ENCODE peak calls at places on chromosomes 3 and 15, in seven cellular contexts. U is stomach, Z is cardiac muscle cell, A is GM12865, R is bronchial epithelial cell, L is cardiac fibroblast, J is HL-60. I is an unnamed sample.

GRCh38 chr15:94910166-94910565 is 678.8 kb downstream of the MCTP2 start:
- DNase-seq in Z (no peak), L (peak), A (no peak), J (no peak), R (peak), U (no peak), I (no peak)

GRCh38 chr15:41944313-41944940 is 27.9 kb downstream of the EHD4 start:
- DNase-seq in J (no peak), R (peak), L (peak), Z (peak), U (no peak), A (no peak), I (no peak)

GRCh38 chr15:86634146-86634545 is 554.5 kb downstream of the AGBL1 start:
- DNase-seq in R (peak), Z (no peak), U (no peak), A (no peak), L (no peak), J (no peak), I (no peak)

GRCh38 chr15:81313686-81314085 is 10.3 kb downstream of the STARD5 start:
- DNase-seq in U (no peak), A (no peak), R (peak), L (no peak), Z (no peak), J (no peak), I (no peak)

GRCh38 chr3:49553320-49553689 is 972 bp upstream of the BSN start:
- DNase-seq in L (peak), J (no peak), A (no peak), U (no peak), Z (no peak), R (peak), I (no peak)

GRCh38 chr3:78872195-78872594 is 895.6 kb downstream of the ROBO1 start:
- DNase-seq in L (peak), Z (peak), A (no peak), U (no peak), R (no peak), J (no peak), I (no peak)

GRCh38 chr3:88263417-88264116 is 113.8 kb downstream of the C3orf38 start:
- DNase-seq in Z (peak), U (no peak), L (no peak), R (no peak), A (no peak), J (no peak), I (no peak)

GRCh38 chr3:116057403-116058006 is 387.8 kb downstream of the LSAMP start:
- DNase-seq in U (no peak), A (peak), R (no peak), Z (no peak), L (no peak), J (no peak), I (no peak)

GRCh38 chr3:50204052-50204803 is 843 bp upstream of the SLC38A3 start:
- DNase-seq in U (no peak), L (no peak), R (no peak), Z (no peak), A (no peak), J (no peak), I (no peak)

GRCh38 chr3:20142517-20142916 is 43.5 kb downstream of the SGO1 start:
- DNase-seq in Z (no peak), A (no peak), J (no peak), L (no peak), U (no peak), R (no peak), I (no peak)

GRCh38 chr3:20148456-20148855 is 37.5 kb downstream of the SGO1 start:
- DNase-seq in R (no peak), Z (no peak), U (no peak), A (no peak), J (no peak), L (no peak), I (no peak)

GRCh38 chr3:20145874-20146273 is 40.1 kb downstream of the SGO1 start:
- DNase-seq in L (no peak), R (no peak), J (no peak), Z (peak), A (no peak), U (no peak), I (no peak)

GRCh38 chr3:20143519-20143918 is 42.5 kb downstream of the SGO1 start:
- DNase-seq in U (no peak), Z (no peak), R (no peak), J (no peak), L (no peak), A (no peak), I (no peak)

GRCh38 chr3:20147374-20147773 is 38.6 kb downstream of the SGO1 start:
- DNase-seq in R (no peak), L (no peak), A (no peak), Z (no peak), J (no peak), U (no peak), I (no peak)
- TF ChIP-seq CTCF in R (no peak), L (no peak), A (no peak), Z (no peak), J (no peak), U (no peak), I (no peak)

GRCh38 chr3:121490161-121490560 is 55.6 kb downstream of the POLQ start:
- DNase-seq in R (no peak), U (no peak), Z (no peak), J (peak), A (no peak), L (no peak), I (no peak)

GRCh38 chr3:121483290-121483689 is 62.5 kb downstream of the POLQ start:
- DNase-seq in U (no peak), L (peak), R (peak), J (no peak), A (no peak), Z (no peak), I (no peak)

GRCh38 chr3:121493431-121493830 is 52.4 kb downstream of the POLQ start:
- DNase-seq in J (no peak), R (no peak), Z (no peak), A (no peak), U (no peak), L (no peak), I (no peak)

GRCh38 chr3:121491683-121492082 is 54.1 kb downstream of the POLQ start:
- DNase-seq in A (no peak), J (no peak), R (no peak), U (no peak), L (no peak), Z (no peak), I (peak)

GRCh38 chr3:121488628-121489027 is 57.2 kb downstream of the POLQ start:
- DNase-seq in U (no peak), J (no peak), Z (peak), L (peak), R (peak), A (no peak), I (no peak)
- TF ChIP-seq CTCF in U (no peak), J (no peak), Z (peak), L (no peak), R (peak), A (no peak), I (no peak)

GRCh38 chr3:169564883-169565282 is 98.6 kb downstream of the MECOM start:
- DNase-seq in A (no peak), Z (no peak), J (no peak), R (no peak), U (no peak), L (no peak), I (no peak)
- TF ChIP-seq CTCF in A (no peak), Z (peak), J (no peak), R (peak), U (no peak), L (peak), I (no peak)

GRCh38 chr3:154156529-154156928 is 35.3 kb downstream of the ARHGEF26 start:
- DNase-seq in U (no peak), R (no peak), L (no peak), Z (no peak), A (no peak), J (no peak), I (no peak)

GRCh38 chr3:154164387-154164786 is 43.2 kb downstream of the ARHGEF26 start:
- DNase-seq in R (no peak), Z (no peak), U (no peak), L (no peak), J (no peak), A (no peak), I (no peak)

DNA sequence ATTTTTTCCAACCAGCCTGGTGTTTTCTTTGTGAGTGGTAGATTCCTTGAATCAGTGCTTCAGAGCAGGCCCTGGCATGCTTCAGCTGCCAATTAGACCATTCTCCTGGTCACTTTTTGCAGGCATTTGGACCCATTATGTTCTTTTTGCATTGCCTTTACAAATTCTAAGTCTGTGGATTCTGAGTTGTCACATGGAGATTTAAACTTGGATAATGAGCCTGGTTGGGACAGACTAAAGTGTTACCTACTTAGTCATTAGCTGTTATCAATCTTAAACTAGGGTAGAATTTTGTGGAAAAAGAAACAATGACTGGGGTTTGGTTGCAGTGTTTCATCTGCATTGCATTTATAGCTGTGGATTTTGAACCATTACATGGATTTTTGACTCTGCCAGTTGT is 40.6 kb downstream of the ARHGEF26 start:
- DNase-seq in U (no peak), R (peak), Z (no peak), J (no peak), L (no peak), A (no peak), I (no peak)
- TF ChIP-seq CTCF in U (no peak), R (no peak), Z (no peak), J (no peak), L (no peak), A (no peak), I (no peak)

GRCh38 chr15:31100738-31101137 is 787 bp downstream of the TRPM1 start:
- DNase-seq in R (no peak), U (no peak), A (no peak), L (no peak), J (no peak), Z (no peak), I (no peak)

GRCh38 chr15:31096563-31096962 is 5.0 kb downstream of the TRPM1 start:
- DNase-seq in L (no peak), U (no peak), Z (no peak), R (no peak), A (no peak), J (no peak), I (no peak)

GRCh38 chr15:31098491-31098917 is 3.0 kb downstream of the TRPM1 start:
- DNase-seq in L (no peak), J (no peak), A (no peak), R (no peak), Z (no peak), U (no peak), I (no peak)

GRCh38 chr15:31101262-31102048 is at the start of gene TRPM1:
- DNase-seq in A (no peak), R (peak), Z (no peak), L (no peak), J (no peak), U (no peak), I (no peak)

GRCh38 chr15:31098953-31099740 is 2.4 kb downstream of the TRPM1 start:
- DNase-seq in A (no peak), R (no peak), U (no peak), L (no peak), Z (no peak), J (no peak), I (no peak)
- TF ChIP-seq CTCF in A (no peak), R (no peak), U (no peak), L (no peak), Z (no peak), J (no peak), I (no peak)

DNA sequence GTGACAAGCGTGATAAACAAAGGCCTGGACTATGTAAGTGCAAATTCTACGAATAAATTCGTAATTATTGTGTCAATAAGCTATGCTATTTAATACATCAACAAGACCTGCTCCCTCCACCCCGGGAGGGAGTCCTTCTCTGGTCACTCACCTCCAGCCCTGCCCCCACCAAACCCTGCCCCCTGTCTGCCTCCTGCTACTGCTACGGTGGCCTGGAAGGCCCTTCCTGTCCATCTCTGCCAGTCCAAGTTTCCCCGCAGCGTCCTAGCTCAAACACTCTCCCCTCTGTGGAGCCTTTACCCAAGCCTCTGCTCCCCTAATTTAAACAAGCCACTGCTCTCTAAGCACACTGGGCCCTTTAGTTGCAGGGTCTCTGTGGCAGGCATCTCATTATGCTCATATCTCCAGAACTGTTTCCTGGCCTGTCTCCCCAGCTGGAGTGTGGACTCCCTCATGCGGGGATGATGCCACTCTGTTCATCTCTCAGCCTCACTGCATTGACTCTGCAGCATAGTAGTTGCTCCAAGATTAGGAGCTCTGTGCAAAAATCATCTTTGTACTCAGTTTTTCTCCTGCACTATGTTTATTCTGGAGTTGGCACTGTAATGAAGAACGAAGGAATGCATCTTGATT is 241.2 kb downstream of the NTRK3 start:
- DNase-seq in U (no peak), R (no peak), A (no peak), L (no peak), J (no peak), Z (peak), I (no peak)
- TF ChIP-seq CTCF in U (no peak), R (no peak), A (no peak), L (no peak), J (no peak), Z (no peak), I (no peak)

GRCh38 chr3:29668728-29669127 is 387.9 kb downstream of the RBMS3 start:
- DNase-seq in U (no peak), Z (no peak), R (no peak), J (no peak), L (no peak), A (no peak), I (no peak)
- TF ChIP-seq CTCF in U (no peak), Z (no peak), R (no peak), J (no peak), L (peak), A (no peak), I (no peak)

GRCh38 chr15:77650285-77650684 is 17.6 kb upstream of the LINGO1 start:
- DNase-seq in J (peak), Z (peak), A (no peak), R (no peak), L (peak), U (no peak), I (peak)
- TF ChIP-seq CTCF in J (no peak), Z (peak), A (peak), R (no peak), L (peak), U (no peak), I (peak)

GRCh38 chr15:47587938-47588817 is 129.1 kb upstream of the SEMA6D start:
- DNase-seq in J (no peak), Z (no peak), U (no peak), L (peak), A (no peak), R (no peak), I (no peak)

GRCh38 chr15:47586653-47587224 is 130.6 kb upstream of the SEMA6D start:
- DNase-seq in U (no peak), Z (no peak), R (no peak), A (no peak), L (peak), J (no peak), I (no peak)

GRCh38 chr15:47588968-47589367 is 128.3 kb upstream of the SEMA6D start:
- DNase-seq in A (no peak), J (no peak), U (no peak), Z (no peak), L (no peak), R (no peak), I (no peak)
- TF ChIP-seq CTCF in A (no peak), J (no peak), U (no peak), Z (no peak), L (no peak), R (no peak), I (no peak)

GRCh38 chr3:14335774-14336413 is 66.5 kb upstream of the SLC6A6 start:
- DNase-seq in L (no peak), A (no peak), U (no peak), J (peak), R (no peak), Z (no peak), I (no peak)
- TF ChIP-seq CTCF in L (no peak), A (no peak), U (no peak), J (no peak), R (no peak), Z (no peak), I (no peak)